ENCODE peak calls at places on chromosomes 2 and 18, in eight cellular contexts. C is iris pigment epithelial cell; J is neural crest cell; T is GM12891; S is stimulated activated CD4-positive, alpha-beta T cell treated with anti-CD3 and anti-CD28 coated beads, Interleukin-4, amount 100 ng/mL, for 24 hours; F is NAMALWA; N is NCI-H82; Y is AG04450. Q is an unnamed sample.

GRCh38 chr2:217790681-217791392 is 212.0 kb downstream of the TNS1 start:
- DNase-seq in C (peak), J (no peak), T (no peak), S (no peak), F (no peak), N (no peak), Y (peak), Q (peak)

GRCh38 chr2:107008843-107009242 is 122.9 kb upstream of the ST6GAL2 start:
- DNase-seq in C (no peak), J (no peak), T (no peak), S (no peak), F (no peak), N (no peak), Y (no peak), Q (no peak)

GRCh38 chr2:101619191-101619591 is 78.3 kb upstream of the MAP4K4 start:
- DNase-seq in C (peak), J (no peak), T (no peak), S (no peak), F (no peak), N (no peak), Y (peak), Q (peak)

GRCh38 chr2:206250041-206250897 is 24.2 kb upstream of the ZDBF2 start:
- DNase-seq in C (no peak), J (no peak), T (no peak), S (no peak), F (no peak), N (no peak), Y (no peak), Q (no peak)

GRCh38 chr2:158539176-158539895 is 82.6 kb downstream of the PKP4 start:
- DNase-seq in C (peak), J (no peak), T (no peak), S (no peak), F (no peak), N (no peak), Y (peak), Q (peak)

GRCh38 chr2:24822049-24822706 is 29.0 kb downstream of the CENPO start:
- DNase-seq in C (no peak), J (no peak), T (no peak), S (no peak), F (no peak), N (no peak), Y (no peak), Q (no peak)

GRCh38 chr2:226862623-226863022 is 26.8 kb downstream of the RHBDD1 start:
- DNase-seq in C (no peak), J (no peak), T (no peak), S (no peak), F (no peak), N (no peak), Y (no peak), Q (no peak)

GRCh38 chr2:235238537-235238936 is 255.3 kb upstream of the AGAP1 start:
- DNase-seq in C (peak), J (no peak), T (no peak), S (no peak), F (no peak), N (peak), Y (peak), Q (peak)

GRCh38 chr2:240599141-240599583 is 12.6 kb downstream of the CAPN10 start:
- DNase-seq in C (no peak), J (no peak), T (no peak), S (no peak), F (no peak), N (no peak), Y (no peak), Q (no peak)

GRCh38 chr2:368386-368785 is 80.5 kb upstream of the ALKAL2 start:
- DNase-seq in C (no peak), J (no peak), T (no peak), S (no peak), F (no peak), N (peak), Y (no peak), Q (no peak)

GRCh38 chr2:10415048-10415447 is 33.1 kb downstream of the ODC1 start:
- DNase-seq in C (no peak), J (no peak), T (no peak), S (no peak), F (no peak), N (no peak), Y (no peak), Q (no peak)

GRCh38 chr2:201680743-201681142 is 17.7 kb downstream of the MPP4 start:
- DNase-seq in C (peak), J (peak), T (no peak), S (peak), F (peak), N (peak), Y (no peak), Q (no peak)

GRCh38 chr2:222796413-222797103 is 64.3 kb upstream of the ACSL3 start:
- DNase-seq in C (peak), J (no peak), T (no peak), S (no peak), F (no peak), N (peak), Y (no peak), Q (peak)

GRCh38 chr2:63581266-63581961 is 6.9 kb downstream of the WDPCP start:
- DNase-seq in C (peak), J (no peak), T (no peak), S (no peak), F (no peak), N (no peak), Y (no peak), Q (peak)

GRCh38 chr2:206084468-206084869 is 1.5 kb downstream of the INO80D start:
- DNase-seq in C (peak), J (peak), T (no peak), S (peak), F (peak), N (peak), Y (peak), Q (peak)

GRCh38 chr2:54348672-54349071 is 92.6 kb upstream of the TSPYL6 start:
- DNase-seq in C (peak), J (no peak), T (no peak), S (no peak), F (no peak), N (no peak), Y (no peak), Q (no peak)

GRCh38 chr2:223472771-223473170 is 129.4 kb downstream of the SCG2 start:
- DNase-seq in C (no peak), J (no peak), T (no peak), S (no peak), F (no peak), N (no peak), Y (no peak), Q (no peak)

GRCh38 chr2:177476897-177477296 is 84.3 kb downstream of the AGPS start:
- DNase-seq in C (no peak), J (no peak), T (no peak), S (no peak), F (no peak), N (no peak), Y (no peak), Q (no peak)

GRCh38 chr2:238053195-238053776 is 7.5 kb upstream of the SCLY start:
- DNase-seq in C (peak), J (no peak), T (no peak), S (no peak), F (no peak), N (no peak), Y (no peak), Q (peak)

GRCh38 chr2:49369650-49370049 is 215.3 kb upstream of the FSHR start:
- DNase-seq in C (no peak), J (no peak), T (no peak), S (no peak), F (no peak), N (no peak), Y (no peak), Q (no peak)

GRCh38 chr2:10007921-10008808 is 35.2 kb upstream of the KLF11 start:
- DNase-seq in C (no peak), J (no peak), T (no peak), S (no peak), F (no peak), N (peak), Y (no peak), Q (peak)

GRCh38 chr18:5197032-5197434 is at the start of gene AKAIN1:
- DNase-seq in C (peak), J (peak), T (peak), S (no peak), F (no peak), N (peak), Y (no peak), Q (peak)

GRCh38 chr2:188395903-188396699 is 104.4 kb downstream of the GULP1 start:
- DNase-seq in C (no peak), J (no peak), T (no peak), S (no peak), F (peak), N (peak), Y (no peak), Q (no peak)

GRCh38 chr2:10057231-10058107 is 14.1 kb downstream of the KLF11 start:
- DNase-seq in C (peak), J (peak), T (no peak), S (no peak), F (no peak), N (peak), Y (peak), Q (peak)

GRCh38 chr18:46464926-46465655 is 191.9 kb downstream of the LOXHD1 start:
- DNase-seq in C (no peak), J (no peak), T (no peak), S (no peak), F (no peak), N (no peak), Y (no peak), Q (no peak)

GRCh38 chr18:79524181-79525078 is 128.7 kb downstream of the NFATC1 start:
- DNase-seq in C (no peak), J (no peak), T (peak), S (peak), F (no peak), N (no peak), Y (no peak), Q (no peak)

GRCh38 chr18:67232991-67233390 is 283.5 kb downstream of the DSEL start:
- DNase-seq in C (peak), J (no peak), T (no peak), S (no peak), F (no peak), N (no peak), Y (no peak), Q (no peak)

GRCh38 chr2:113150258-113150601 is 22.8 kb downstream of the IL1RN start:
- DNase-seq in C (no peak), J (no peak), T (no peak), S (no peak), F (no peak), N (no peak), Y (no peak), Q (no peak)

GRCh38 chr2:38750793-38751042 is 443 bp downstream of the SRSF7 start:
- DNase-seq in C (peak), J (no peak), T (peak), S (peak), F (no peak), N (peak), Y (no peak), Q (peak)

GRCh38 chr2:210054696-210055095 is 52.3 kb downstream of the RPE start:
- DNase-seq in C (no peak), J (no peak), T (no peak), S (no peak), F (no peak), N (no peak), Y (no peak), Q (no peak)

GRCh38 chr2:72157871-72158771 is 10.5 kb upstream of the CYP26B1 start:
- DNase-seq in C (no peak), J (no peak), T (no peak), S (no peak), F (no peak), N (no peak), Y (no peak), Q (no peak)

GRCh38 chr2:158732573-158733429 is 62.3 kb upstream of the DAPL1 start:
- DNase-seq in C (no peak), J (no peak), T (no peak), S (no peak), F (no peak), N (no peak), Y (no peak), Q (no peak)

GRCh38 chr2:9191044-9191481 is 15.5 kb upstream of the ASAP2 start:
- DNase-seq in C (peak), J (peak), T (no peak), S (no peak), F (no peak), N (no peak), Y (peak), Q (peak)

GRCh38 chr2:197873293-197873701 is 68.9 kb downstream of the PLCL1 start:
- DNase-seq in C (peak), J (no peak), T (no peak), S (no peak), F (no peak), N (peak), Y (peak), Q (peak)

GRCh38 chr2:124034265-124034664 is 9.2 kb downstream of the CNTNAP5 start:
- DNase-seq in C (no peak), J (no peak), T (no peak), S (no peak), F (no peak), N (no peak), Y (no peak), Q (no peak)

GRCh38 chr2:180314086-180314485 is 307.0 kb upstream of the CWC22 start:
- DNase-seq in C (no peak), J (no peak), T (no peak), S (no peak), F (no peak), N (no peak), Y (no peak), Q (no peak)

GRCh38 chr18:54254265-54254758 is 15.0 kb upstream of the POLI start:
- DNase-seq in C (peak), J (no peak), T (no peak), S (no peak), F (no peak), N (no peak), Y (no peak), Q (no peak)

GRCh38 chr2:85728883-85729824 is 24.6 kb upstream of the ATOH8 start:
- DNase-seq in C (peak), J (peak), T (peak), S (peak), F (peak), N (peak), Y (no peak), Q (peak)

GRCh38 chr2:101793277-101793969 is 95.9 kb downstream of the MAP4K4 start:
- DNase-seq in C (no peak), J (no peak), T (no peak), S (no peak), F (no peak), N (peak), Y (no peak), Q (no peak)